ENCODE peak calls at places on chromosomes 2 and 18, in six cellular contexts. U is A549, B is NCI-H1092 treated with DMSO at 0.1 percent for 48 hours, K is NCI-H2081, J is brain microvascular endothelial cell, I is OCI-LY7. D is an unnamed sample.

GRCh38 chr18:68244786-68245185 is 470.1 kb downstream of the TMX3 start:
- DNase-seq in B (no peak), J (peak; percentile 68), I (no peak), K (no peak), U (no peak), D (no peak)

GRCh38 chr2:217559084-217559483 is 443.7 kb downstream of the TNS1 start:
- DNase-seq in K (no peak), J (no peak), B (no peak), I (no peak), U (no peak), D (no peak)

GRCh38 chr2:181790716-181791649 is 100.5 kb upstream of the ITPRID2 start:
- DNase-seq in J (peak; percentile 94), K (peak; percentile 54), I (no peak), U (peak; percentile 92), B (no peak), D (no peak)

GRCh38 chr2:219010162-219010756 is 17.0 kb upstream of the CRYBA2 start:
- DNase-seq in J (no peak), I (peak; percentile 44), U (peak; percentile 56), K (peak; percentile 48), B (peak; percentile 21), D (no peak)

GRCh38 chr2:105770162-105770561 is 25.4 kb downstream of the NCK2 start:
- DNase-seq in I (no peak), J (no peak), U (no peak), B (no peak), K (no peak), D (no peak)

GRCh38 chr2:150214626-150215025 is 272.8 kb downstream of the RND3 start:
- DNase-seq in I (no peak), B (no peak), U (peak; percentile 72), K (no peak), J (no peak), D (peak; percentile 41)

GRCh38 chr2:12854001-12854530 is 137.3 kb downstream of the TRIB2 start:
- DNase-seq in U (no peak), K (no peak), J (no peak), B (no peak), I (no peak), D (no peak)

GRCh38 chr18:21686282-21687105 is 18.1 kb downstream of the ABHD3 start:
- DNase-seq in U (no peak), I (no peak), K (no peak), J (peak; percentile 14), B (no peak), D (no peak)

GRCh38 chr18:8121942-8122480 is 487.2 kb upstream of the RAB12 start:
- DNase-seq in I (no peak), J (peak; percentile 92), B (no peak), K (no peak), U (peak; percentile 65), D (no peak)

GRCh38 chr18:77548790-77549420 is 299.3 kb downstream of the GALR1 start:
- DNase-seq in U (no peak), K (no peak), I (no peak), B (no peak), J (no peak), D (no peak)

GRCh38 chr18:48792611-48793368 is 158.0 kb downstream of the SMAD7 start:
- DNase-seq in U (no peak), I (no peak), J (no peak), K (no peak), B (no peak), D (no peak)

GRCh38 chr2:112644155-112644932 is 1.4 kb upstream of the SLC20A1 start:
- DNase-seq in I (no peak), K (no peak), B (no peak), J (no peak), U (peak; percentile 53), D (no peak)

GRCh38 chr2:44776924-44777480 is 164.5 kb upstream of the SIX3 start:
- DNase-seq in U (no peak), K (peak; percentile 43), J (no peak), B (peak; percentile 61), I (no peak), D (no peak)

GRCh38 chr2:176614049-176614448 is 344.8 kb downstream of the MTX2 start:
- DNase-seq in U (no peak), J (no peak), K (no peak), B (no peak), I (no peak), D (no peak)

GRCh38 chr2:232667989-232668583 is 29.0 kb upstream of the GIGYF2 start:
- DNase-seq in B (peak; percentile 20), K (peak; percentile 87), I (no peak), U (no peak), J (no peak), D (no peak)

GRCh38 chr2:195613922-195614321 is 43.1 kb upstream of the SLC39A10 start:
- DNase-seq in I (no peak), U (peak; percentile 80), B (no peak), K (no peak), J (peak; percentile 95), D (no peak)

GRCh38 chr2:230077851-230078547 is 9.3 kb upstream of the SLC16A14 start:
- DNase-seq in K (no peak), B (no peak), I (no peak), U (no peak), J (no peak), D (no peak)

GRCh38 chr2:61178603-61179545 is 16.9 kb downstream of the C2orf74 start:
- DNase-seq in K (no peak), B (no peak), U (no peak), J (no peak), I (peak; percentile 22), D (no peak)